ENCODE peak calls at places on chromosomes 4 and X, in nine cellular contexts. P is uterus, D is K562, Y is GM13977, N is brain microvascular endothelial cell, S is H9, C is neural progenitor cell, U is cardiac fibroblast, J is MCF 10A. F is an unnamed sample.

GRCh38 chr4:56038763-56039162 is 90.0 kb downstream of the CEP135 start:
- DNase-seq in P (no peak), D (no peak), Y (no peak), N (no peak), S (no peak), C (no peak), U (no peak), J (no peak), F (peak)

GRCh38 chr4:154467886-154468285 is 23.7 kb downstream of the DCHS2 start:
- DNase-seq in P (no peak), D (no peak), Y (no peak), N (no peak), S (no peak), C (no peak), U (peak), J (peak), F (peak)

GRCh38 chr4:111847256-111848108 is 297.8 kb upstream of the FAM241A start:
- DNase-seq in P (no peak), D (no peak), Y (no peak), N (no peak), S (no peak), C (peak), U (no peak), J (peak), F (peak)

GRCh38 chrX:9746148-9746880 is 19.3 kb downstream of the GPR143 start:
- DNase-seq in P (no peak), D (no peak), Y (no peak), N (peak), S (no peak), C (peak), U (peak), J (peak), F (peak)

GRCh38 chrX:40473460-40474204 is 107.1 kb upstream of the ATP6AP2 start:
- DNase-seq in P (no peak), D (no peak), Y (no peak), N (no peak), S (no peak), C (no peak), U (no peak), J (no peak), F (no peak)

GRCh38 chr4:184287697-184288255 is 70.1 kb upstream of the ENPP6 start:
- DNase-seq in P (no peak), D (no peak), Y (no peak), N (peak), S (peak), C (peak), U (peak), J (peak), F (peak)

GRCh38 chr4:72360075-72360474 is 208.9 kb downstream of the ADAMTS3 start:
- DNase-seq in P (no peak), D (no peak), Y (no peak), N (no peak), S (no peak), C (no peak), U (no peak), J (no peak), F (no peak)

GRCh38 chrX:9466115-9466495 is 1.2 kb downstream of the TBL1X start:
- DNase-seq in P (peak), D (no peak), Y (no peak), N (no peak), S (peak), C (peak), U (peak), J (no peak), F (peak)

GRCh38 chrX:124804962-124805361 is 458.6 kb downstream of the SH2D1A start:
- DNase-seq in P (no peak), D (no peak), Y (no peak), N (no peak), S (no peak), C (no peak), U (no peak), J (no peak), F (no peak)

GRCh38 chr4:125994024-125994423 is 679.3 kb downstream of the FAT4 start:
- DNase-seq in P (no peak), D (no peak), Y (no peak), N (no peak), S (no peak), C (no peak), U (no peak), J (no peak), F (no peak)

GRCh38 chrX:9467751-9468150 is 2.9 kb downstream of the TBL1X start:
- DNase-seq in P (no peak), D (no peak), Y (no peak), N (no peak), S (peak), C (peak), U (no peak), J (no peak), F (no peak)

GRCh38 chr4:20251796-20252655 is at the start of gene SLIT2:
- DNase-seq in P (peak), D (peak), Y (peak), N (peak), S (peak), C (peak), U (peak), J (peak), F (peak)

GRCh38 chr4:156173937-156174336 is 220.3 kb upstream of the CTSO start:
- DNase-seq in P (no peak), D (no peak), Y (no peak), N (no peak), S (no peak), C (no peak), U (no peak), J (no peak), F (no peak)

GRCh38 chrX:106300239-106300638 is 132.1 kb downstream of the PWWP3B start:
- DNase-seq in P (no peak), D (no peak), Y (no peak), N (no peak), S (no peak), C (no peak), U (peak), J (peak), F (peak)

GRCh38 chr4:5526070-5526831 is 182.1 kb downstream of the EVC2 start:
- DNase-seq in P (no peak), D (no peak), Y (no peak), N (no peak), S (no peak), C (peak), U (no peak), J (no peak), F (no peak)

GRCh38 chr4:44984083-44984482 is 257.7 kb upstream of the GNPDA2 start:
- DNase-seq in P (no peak), D (no peak), Y (no peak), N (no peak), S (no peak), C (no peak), U (no peak), J (no peak), F (no peak)

GRCh38 chr4:8227201-8227770 is 28.2 kb downstream of the SH3TC1 start:
- DNase-seq in P (no peak), D (no peak), Y (no peak), N (no peak), S (no peak), C (no peak), U (no peak), J (no peak), F (no peak)

GRCh38 chr4:8537041-8537461 is 43.1 kb upstream of the GPR78 start:
- DNase-seq in P (peak), D (no peak), Y (no peak), N (peak), S (no peak), C (no peak), U (peak), J (peak), F (peak)

GRCh38 chr4:182745268-182745667 is 171.9 kb downstream of the DCTD start:
- DNase-seq in P (no peak), D (no peak), Y (no peak), N (peak), S (no peak), C (no peak), U (no peak), J (peak), F (peak)

GRCh38 chrX:84224741-84225140 is 36.7 kb upstream of the RPS6KA6 start:
- DNase-seq in P (peak), D (no peak), Y (no peak), N (no peak), S (no peak), C (no peak), U (no peak), J (no peak), F (no peak)

GRCh38 chr4:62457356-62457755 is 1257.2 kb downstream of the ADGRL3 start:
- DNase-seq in P (no peak), D (no peak), Y (no peak), N (no peak), S (no peak), C (no peak), U (no peak), J (peak), F (no peak)

GRCh38 chr4:53490161-53490915 is 100.9 kb downstream of the LNX1 start:
- DNase-seq in P (no peak), D (no peak), Y (no peak), N (no peak), S (no peak), C (no peak), U (peak), J (no peak), F (no peak)

GRCh38 chrX:128759745-128760144 is 707.5 kb upstream of the ACTRT1 start:
- DNase-seq in P (no peak), D (no peak), Y (no peak), N (peak), S (no peak), C (no peak), U (no peak), J (no peak), F (no peak)

GRCh38 chrX:39731735-39732134 is 366.0 kb downstream of the BCOR start:
- DNase-seq in P (no peak), D (no peak), Y (no peak), N (no peak), S (no peak), C (no peak), U (no peak), J (no peak), F (no peak)

GRCh38 chrX:48472851-48473717 is 2.9 kb upstream of the FTSJ1 start:
- DNase-seq in P (no peak), D (no peak), Y (no peak), N (no peak), S (no peak), C (peak), U (no peak), J (no peak), F (no peak)

GRCh38 chr4:101597204-101597603 is 193.3 kb upstream of the BANK1 start:
- DNase-seq in P (no peak), D (no peak), Y (peak), N (no peak), S (no peak), C (no peak), U (no peak), J (peak), F (no peak)

GRCh38 chrX:4850312-4850711 is 1136.9 kb upstream of the PRKX start:
- DNase-seq in P (no peak), D (no peak), Y (no peak), N (no peak), S (no peak), C (no peak), U (no peak), J (no peak), F (no peak)

GRCh38 chr4:145315828-145316227 is 135.4 kb upstream of the OTUD4 start:
- DNase-seq in P (no peak), D (no peak), Y (no peak), N (no peak), S (no peak), C (no peak), U (no peak), J (no peak), F (no peak)

GRCh38 chr4:22412013-22412412 is 103.9 kb downstream of the ADGRA3 start:
- DNase-seq in P (no peak), D (no peak), Y (no peak), N (no peak), S (no peak), C (no peak), U (no peak), J (no peak), F (no peak)

GRCh38 chr4:25892796-25893195 is 21.2 kb upstream of the SMIM20 start:
- DNase-seq in P (no peak), D (no peak), Y (no peak), N (no peak), S (no peak), C (no peak), U (no peak), J (no peak), F (no peak)

GRCh38 chr4:72857787-72858186 is 211.7 kb downstream of the COX18 start:
- DNase-seq in P (peak), D (no peak), Y (no peak), N (no peak), S (no peak), C (no peak), U (peak), J (peak), F (no peak)

GRCh38 chr4:123997736-123998449 is 601.3 kb downstream of the SPRY1 start:
- DNase-seq in P (no peak), D (no peak), Y (no peak), N (no peak), S (no peak), C (no peak), U (no peak), J (no peak), F (no peak)

GRCh38 chr4:123995939-123996338 is 599.3 kb downstream of the SPRY1 start:
- DNase-seq in P (no peak), D (no peak), Y (no peak), N (peak), S (no peak), C (no peak), U (peak), J (peak), F (peak)

GRCh38 chr4:124000233-124000632 is 603.6 kb downstream of the SPRY1 start:
- DNase-seq in P (no peak), D (no peak), Y (no peak), N (no peak), S (no peak), C (no peak), U (no peak), J (no peak), F (no peak)

GRCh38 chr4:123994917-123995316 is 598.3 kb downstream of the SPRY1 start:
- DNase-seq in P (no peak), D (no peak), Y (no peak), N (no peak), S (no peak), C (no peak), U (no peak), J (peak), F (no peak)

DNA sequence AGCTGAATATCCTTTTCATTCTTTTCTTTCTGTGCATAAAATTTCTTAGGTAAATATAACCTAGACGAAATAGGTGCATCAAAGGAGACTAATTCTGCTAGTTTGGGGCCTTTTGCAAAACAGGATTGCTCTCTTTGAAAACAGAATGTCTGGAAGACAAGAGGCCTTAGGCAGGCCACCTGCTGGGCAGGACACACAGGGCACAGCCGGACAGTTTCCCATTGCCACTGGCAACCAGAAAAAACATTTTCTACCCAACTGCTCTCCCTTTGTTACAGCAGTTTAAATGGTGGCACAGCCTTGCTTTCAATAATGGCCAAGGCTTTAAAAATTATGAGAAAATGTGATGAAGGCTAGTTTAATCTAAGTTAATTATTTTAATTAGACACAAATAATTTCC is 600.5 kb downstream of the SPRY1 start:
- DNase-seq in P (no peak), D (no peak), Y (no peak), N (peak), S (no peak), C (peak), U (no peak), J (peak), F (no peak)
- TF ChIP-seq CTCF in P (no peak), D (no peak), Y (no peak), N (peak), S (no peak), C (no peak), U (no peak), J (no peak), F (no peak)

GRCh38 chr4:47463235-47463956 is at the start of gene COMMD8:
- DNase-seq in P (peak), D (peak), Y (peak), N (peak), S (peak), C (peak), U (peak), J (peak), F (peak)
- TF ChIP-seq CTCF in P (peak), D (peak), Y (peak), N (peak), S (peak), C (peak), U (peak), J (no peak), F (no peak)

GRCh38 chr4:1277667-1278335 is 11.9 kb upstream of the MAEA start:
- DNase-seq in P (no peak), D (no peak), Y (no peak), N (no peak), S (no peak), C (no peak), U (peak), J (peak), F (no peak)
- TF ChIP-seq CTCF in P (no peak), D (peak), Y (peak), N (no peak), S (peak), C (no peak), U (peak), J (no peak), F (peak)

GRCh38 chr4:161704653-161705052 is 459.1 kb downstream of the FSTL5 start:
- DNase-seq in P (no peak), D (no peak), Y (no peak), N (no peak), S (no peak), C (no peak), U (no peak), J (no peak), F (no peak)
- TF ChIP-seq CTCF in P (no peak), D (no peak), Y (no peak), N (peak), S (peak), C (no peak), U (no peak), J (no peak), F (no peak)

GRCh38 chrX:70422886-70423336 is at the start of gene GDPD2:
- DNase-seq in P (no peak), D (no peak), Y (no peak), N (no peak), S (peak), C (peak), U (no peak), J (peak), F (peak)
- TF ChIP-seq CTCF in P (no peak), D (no peak), Y (no peak), N (peak), S (peak), C (peak), U (no peak), J (no peak), F (peak)

DNA sequence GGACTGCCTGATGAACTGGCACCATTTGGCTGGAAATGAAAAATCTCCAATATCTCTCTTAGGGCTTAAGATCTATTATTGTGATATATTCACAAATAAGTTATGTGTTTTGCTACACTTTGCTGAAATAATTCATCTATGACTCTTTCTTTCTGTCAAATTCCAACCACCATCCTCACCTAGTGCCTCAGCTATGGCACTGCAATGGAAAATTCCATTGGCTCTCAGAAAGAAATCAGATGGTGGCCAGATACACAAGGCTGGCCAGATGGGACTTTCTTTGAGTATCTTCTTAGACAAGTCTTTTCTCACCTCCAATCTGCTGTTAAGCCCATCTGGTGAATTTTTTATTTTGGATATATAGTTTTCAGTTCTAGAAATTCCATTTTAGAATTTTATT is 28.0 kb downstream of the NAT8L start:
- DNase-seq in P (no peak), D (no peak), Y (no peak), N (no peak), S (no peak), C (no peak), U (peak), J (peak), F (no peak)
- TF ChIP-seq CTCF in P (no peak), D (no peak), Y (no peak), N (peak), S (peak), C (no peak), U (peak), J (no peak), F (peak)

GRCh38 chr4:2963185-2964076 is at the start of the genes GRK4 and NOP14:
- DNase-seq in P (peak), D (peak), Y (peak), N (peak), S (peak), C (peak), U (peak), J (peak), F (peak)
- TF ChIP-seq CTCF in P (peak), D (peak), Y (no peak), N (peak), S (no peak), C (peak), U (no peak), J (peak), F (no peak)

GRCh38 chr4:36392916-36393315 is 111.5 kb downstream of the DTHD1 start:
- DNase-seq in P (no peak), D (no peak), Y (no peak), N (no peak), S (no peak), C (no peak), U (no peak), J (peak), F (peak)

GRCh38 chr4:36392049-36392448 is 110.6 kb downstream of the DTHD1 start:
- DNase-seq in P (no peak), D (no peak), Y (no peak), N (no peak), S (no peak), C (no peak), U (no peak), J (peak), F (peak)

GRCh38 chr4:36385951-36386561 is 104.6 kb downstream of the DTHD1 start:
- DNase-seq in P (no peak), D (no peak), Y (peak), N (no peak), S (no peak), C (no peak), U (no peak), J (no peak), F (no peak)

GRCh38 chr4:36386691-36387090 is 105.3 kb downstream of the DTHD1 start:
- DNase-seq in P (no peak), D (no peak), Y (no peak), N (no peak), S (no peak), C (no peak), U (no peak), J (no peak), F (no peak)

GRCh38 chr4:36388710-36389109 is 107.3 kb downstream of the DTHD1 start:
- DNase-seq in P (no peak), D (no peak), Y (no peak), N (no peak), S (no peak), C (peak), U (no peak), J (no peak), F (no peak)
- TF ChIP-seq CTCF in P (no peak), D (no peak), Y (no peak), N (no peak), S (no peak), C (no peak), U (no peak), J (no peak), F (no peak)

GRCh38 chr4:177879851-177880250 is 437.6 kb upstream of the AGA start:
- DNase-seq in P (no peak), D (no peak), Y (no peak), N (no peak), S (peak), C (peak), U (no peak), J (no peak), F (peak)
- TF ChIP-seq CTCF in P (no peak), D (no peak), Y (no peak), N (no peak), S (peak), C (peak), U (no peak), J (no peak), F (peak)

GRCh38 chr4:27149541-27150212 is 289.0 kb downstream of the STIM2 start:
- DNase-seq in P (no peak), D (no peak), Y (no peak), N (no peak), S (no peak), C (no peak), U (no peak), J (peak), F (no peak)
- TF ChIP-seq CTCF in P (no peak), D (no peak), Y (no peak), N (no peak), S (no peak), C (no peak), U (no peak), J (no peak), F (no peak)

F was measured in epithelial cell of esophagus.